ENCODE peak calls at places on chromosomes 16 and 17, in seven cellular contexts. Z, R, M, B, Y, I and X are unnamed samples.

GRCh38 chr16:89007371-89008249 is 30.6 kb upstream of the CBFA2T3 start:
- DNase-seq in Z (no peak), R (no peak), M (no peak), B (no peak), Y (no peak), I (no peak), X (no peak)

GRCh38 chr17:69142473-69142802 is 743 bp upstream of the ABCA6 start:
- DNase-seq in Z (no peak), R (no peak), M (no peak), B (no peak), Y (no peak), I (no peak), X (no peak)

GRCh38 chr17:80424878-80425765 is 10.2 kb downstream of the ENDOV start:
- DNase-seq in Z (no peak), R (no peak), M (no peak), B (no peak), Y (no peak), I (no peak), X (no peak)

GRCh38 chr16:70467113-70467512 is 12.7 kb downstream of the FCSK start:
- DNase-seq in Z (no peak), R (no peak), M (no peak), B (no peak), Y (no peak), I (no peak), X (no peak)

GRCh38 chr16:53784312-53784711 is 80.4 kb downstream of the FTO start:
- DNase-seq in Z (no peak), R (no peak), M (no peak), B (no peak), Y (no peak), I (peak), X (no peak)

GRCh38 chr17:7475764-7476422 is 3.5 kb downstream of the ZBTB4 start:
- DNase-seq in Z (no peak), R (no peak), M (no peak), B (no peak), Y (no peak), I (no peak), X (no peak)

GRCh38 chr17:61532818-61533217 is 58.2 kb downstream of the NACA2 start:
- DNase-seq in Z (no peak), R (no peak), M (no peak), B (peak), Y (no peak), I (no peak), X (no peak)

GRCh38 chr16:49855280-49855821 is 561 bp downstream of the ZNF423 start:
- DNase-seq in Z (peak), R (peak), M (peak), B (peak), Y (peak), I (peak), X (peak)

GRCh38 chr17:29444589-29444988 is 54.4 kb downstream of the TAOK1 start:
- DNase-seq in Z (no peak), R (no peak), M (no peak), B (no peak), Y (no peak), I (no peak), X (no peak)

GRCh38 chr17:39080416-39081179 is 70.8 kb downstream of the PLXDC1 start:
- DNase-seq in Z (no peak), R (no peak), M (no peak), B (no peak), Y (no peak), I (no peak), X (no peak)

GRCh38 chr17:81387235-81388060 is 7.8 kb upstream of the BAHCC1 start:
- DNase-seq in Z (peak), R (peak), M (no peak), B (no peak), Y (no peak), I (peak), X (no peak)

GRCh38 chr17:42117397-42118125 is 3.6 kb downstream of the KAT2A start:
- DNase-seq in Z (no peak), R (no peak), M (no peak), B (no peak), Y (no peak), I (no peak), X (no peak)

GRCh38 chr16:57413301-57413730 is 8.7 kb downstream of the CCL17 start:
- DNase-seq in Z (no peak), R (peak), M (no peak), B (no peak), Y (no peak), I (no peak), X (no peak)

GRCh38 chr17:18974407-18975149 is 22.6 kb downstream of the SLC5A10 start:
- DNase-seq in Z (no peak), R (no peak), M (no peak), B (no peak), Y (no peak), I (no peak), X (no peak)

GRCh38 chr17:36869441-36869840 is 67.8 kb upstream of the LHX1 start:
- DNase-seq in Z (no peak), R (no peak), M (no peak), B (no peak), Y (no peak), I (no peak), X (no peak)

GRCh38 chr16:57541754-57542435 is 548 bp upstream of the ADGRG5 start:
- DNase-seq in Z (no peak), R (no peak), M (no peak), B (no peak), Y (no peak), I (no peak), X (no peak)

GRCh38 chr16:57409870-57410585 is 5.5 kb downstream of the CCL17 start:
- DNase-seq in Z (no peak), R (no peak), M (no peak), B (no peak), Y (no peak), I (no peak), X (no peak)